ENCODE peak calls at places on chromosome 13, in six cellular contexts. One of them, this sample, is unnamed.
A peak's percentile ranks its signal among the peaks of the same experiment; 100 is the strongest.

GRCh38 chr13:65292488-65292901 is 1937.6 kb downstream of the PCDH9 start:
- DNase-seq in omental fat pad: no peak
- DNase-seq in lower lobe of right lung: no peak
- DNase-seq in Panc1: no peak
- DNase-seq in cardiac muscle cell: peak; percentile 79
- DNase-seq in AG09309: peak; percentile 16
- DNase-seq in this sample: peak; percentile 58

GRCh38 chr13:52696566-52696965 is 43.1 kb downstream of the CNMD start:
- DNase-seq in omental fat pad: no peak
- DNase-seq in lower lobe of right lung: no peak
- DNase-seq in Panc1: no peak
- DNase-seq in cardiac muscle cell: no peak
- DNase-seq in AG09309: no peak
- DNase-seq in this sample: no peak

GRCh38 chr13:32645854-32646253 is 59.6 kb downstream of the PDS5B start:
- DNase-seq in omental fat pad: no peak
- DNase-seq in lower lobe of right lung: no peak
- DNase-seq in Panc1: no peak
- DNase-seq in cardiac muscle cell: no peak
- DNase-seq in AG09309: no peak
- DNase-seq in this sample: no peak

GRCh38 chr13:50615234-50615633 is 228.3 kb downstream of the DLEU7 start:
- DNase-seq in omental fat pad: no peak
- DNase-seq in lower lobe of right lung: no peak
- DNase-seq in Panc1: no peak
- DNase-seq in cardiac muscle cell: no peak
- DNase-seq in AG09309: no peak
- DNase-seq in this sample: no peak

GRCh38 chr13:112249644-112250610 is 126.2 kb upstream of the SPACA7 start:
- DNase-seq in omental fat pad: no peak
- DNase-seq in lower lobe of right lung: no peak
- DNase-seq in Panc1: no peak
- DNase-seq in cardiac muscle cell: no peak
- DNase-seq in AG09309: no peak
- DNase-seq in this sample: no peak

GRCh38 chr13:87311165-87311564 is 360.0 kb upstream of the SLITRK5 start:
- DNase-seq in omental fat pad: no peak
- DNase-seq in lower lobe of right lung: no peak
- DNase-seq in Panc1: no peak
- DNase-seq in cardiac muscle cell: no peak
- DNase-seq in AG09309: no peak
- DNase-seq in this sample: no peak

GRCh38 chr13:112881656-112882554 is 87.1 kb upstream of the MCF2L start:
- DNase-seq in omental fat pad: no peak
- DNase-seq in lower lobe of right lung: peak; percentile 39
- DNase-seq in Panc1: no peak
- DNase-seq in cardiac muscle cell: no peak
- DNase-seq in AG09309: no peak
- DNase-seq in this sample: no peak

GRCh38 chr13:71867101-71867814 is at the start of gene DACH1:
- DNase-seq in omental fat pad: no peak
- DNase-seq in lower lobe of right lung: peak; percentile 49
- DNase-seq in Panc1: no peak
- DNase-seq in cardiac muscle cell: peak; percentile 64
- DNase-seq in AG09309: no peak
- DNase-seq in this sample: peak; percentile 12

GRCh38 chr13:78228211-78228610 is 309.6 kb upstream of the EDNRB start:
- DNase-seq in omental fat pad: no peak
- DNase-seq in lower lobe of right lung: no peak
- DNase-seq in Panc1: no peak
- DNase-seq in cardiac muscle cell: peak; percentile 30
- DNase-seq in AG09309: no peak
- DNase-seq in this sample: no peak
- TF ChIP-seq CTCF in omental fat pad: no peak
- TF ChIP-seq CTCF in lower lobe of right lung: no peak
- TF ChIP-seq CTCF in Panc1: no peak
- TF ChIP-seq CTCF in cardiac muscle cell: no peak
- TF ChIP-seq CTCF in AG09309: no peak
- TF ChIP-seq CTCF in this sample: no peak

DNA sequence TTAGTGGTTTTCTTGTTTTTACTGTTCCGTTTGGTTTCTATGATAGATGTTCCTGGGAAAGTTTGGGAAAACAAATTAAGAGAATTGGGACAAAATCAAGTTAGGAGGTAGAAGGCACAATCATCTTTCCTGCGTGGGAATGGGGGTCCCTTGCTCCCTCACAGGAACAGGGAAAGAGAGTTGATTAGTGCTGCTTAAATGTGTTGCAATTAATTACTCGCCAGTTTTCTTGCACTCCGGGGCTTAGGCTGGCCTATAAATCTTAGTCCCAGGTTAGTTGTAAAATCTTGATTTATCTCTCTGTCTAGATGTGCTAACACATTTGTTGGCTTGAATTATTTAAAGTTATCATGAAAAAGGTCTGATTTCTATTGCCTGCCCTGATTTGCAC is 10.0 kb downstream of the B3GLCT start:
- DNase-seq in omental fat pad: no peak
- DNase-seq in lower lobe of right lung: no peak
- DNase-seq in Panc1: no peak
- DNase-seq in cardiac muscle cell: no peak
- DNase-seq in AG09309: no peak
- DNase-seq in this sample: no peak
- TF ChIP-seq CTCF in omental fat pad: no peak
- TF ChIP-seq CTCF in lower lobe of right lung: no peak
- TF ChIP-seq CTCF in Panc1: no peak
- TF ChIP-seq CTCF in cardiac muscle cell: no peak
- TF ChIP-seq CTCF in AG09309: no peak
- TF ChIP-seq CTCF in this sample: no peak

GRCh38 chr13:20119960-20120359 is 40.9 kb downstream of the GJA3 start:
- DNase-seq in omental fat pad: no peak
- DNase-seq in lower lobe of right lung: no peak
- DNase-seq in Panc1: no peak
- DNase-seq in cardiac muscle cell: no peak
- DNase-seq in AG09309: no peak
- DNase-seq in this sample: no peak

GRCh38 chr13:20121154-20121515 is 39.7 kb downstream of the GJA3 start:
- DNase-seq in omental fat pad: no peak
- DNase-seq in lower lobe of right lung: no peak
- DNase-seq in Panc1: no peak
- DNase-seq in cardiac muscle cell: peak; percentile 41
- DNase-seq in AG09309: no peak
- DNase-seq in this sample: no peak

GRCh38 chr13:20114066-20114465 is 46.8 kb downstream of the GJA3 start:
- DNase-seq in omental fat pad: no peak
- DNase-seq in lower lobe of right lung: peak; percentile 55
- DNase-seq in Panc1: no peak
- DNase-seq in cardiac muscle cell: no peak
- DNase-seq in AG09309: no peak
- DNase-seq in this sample: no peak

GRCh38 chr13:20118268-20119140 is 42.3 kb downstream of the GJA3 start:
- DNase-seq in omental fat pad: no peak
- DNase-seq in lower lobe of right lung: peak; percentile 69
- DNase-seq in Panc1: no peak
- DNase-seq in cardiac muscle cell: peak; percentile 68
- DNase-seq in AG09309: no peak
- DNase-seq in this sample: peak; percentile 59

GRCh38 chr13:20116213-20116612 is 44.6 kb downstream of the GJA3 start:
- DNase-seq in omental fat pad: no peak
- DNase-seq in lower lobe of right lung: no peak
- DNase-seq in Panc1: no peak
- DNase-seq in cardiac muscle cell: no peak
- DNase-seq in AG09309: no peak
- DNase-seq in this sample: no peak
- TF ChIP-seq CTCF in omental fat pad: no peak
- TF ChIP-seq CTCF in lower lobe of right lung: no peak
- TF ChIP-seq CTCF in Panc1: no peak
- TF ChIP-seq CTCF in cardiac muscle cell: no peak
- TF ChIP-seq CTCF in AG09309: no peak
- TF ChIP-seq CTCF in this sample: no peak

DNA sequence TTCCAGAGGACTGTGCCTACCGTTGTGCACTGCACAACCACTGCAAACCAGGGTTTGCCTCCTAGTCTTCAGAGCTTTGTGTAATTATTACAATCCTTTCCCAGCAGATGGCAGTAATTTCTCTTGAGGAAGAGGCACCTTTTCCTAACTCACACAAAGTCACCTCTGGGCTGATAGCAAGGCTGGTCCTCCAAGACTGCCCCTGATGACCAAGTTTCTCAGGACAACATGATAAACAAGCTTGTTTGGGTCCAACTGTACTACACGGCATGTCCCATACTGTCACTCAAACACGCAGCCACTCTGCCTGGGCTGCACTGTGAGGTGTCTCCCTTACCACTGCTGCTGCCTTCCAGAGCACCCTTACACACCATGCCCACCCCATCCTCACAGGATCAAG is 39.3 kb downstream of the RFXAP start:
- DNase-seq in omental fat pad: no peak
- DNase-seq in lower lobe of right lung: no peak
- DNase-seq in Panc1: peak; percentile 12
- DNase-seq in cardiac muscle cell: peak; percentile 69
- DNase-seq in AG09309: peak; percentile 10
- DNase-seq in this sample: no peak
- TF ChIP-seq CTCF in omental fat pad: no peak
- TF ChIP-seq CTCF in lower lobe of right lung: peak; percentile 44
- TF ChIP-seq CTCF in Panc1: peak; percentile 68
- TF ChIP-seq CTCF in cardiac muscle cell: peak; percentile 54
- TF ChIP-seq CTCF in AG09309: peak; percentile 53
- TF ChIP-seq CTCF in this sample: peak; percentile 47

GRCh38 chr13:45623516-45624090 is 8.1 kb upstream of the ERICH6B start:
- DNase-seq in omental fat pad: no peak
- DNase-seq in lower lobe of right lung: no peak
- DNase-seq in Panc1: no peak
- DNase-seq in cardiac muscle cell: peak; percentile 29
- DNase-seq in AG09309: no peak
- DNase-seq in this sample: no peak
- TF ChIP-seq CTCF in omental fat pad: no peak
- TF ChIP-seq CTCF in lower lobe of right lung: peak; percentile 48
- TF ChIP-seq CTCF in Panc1: peak; percentile 59
- TF ChIP-seq CTCF in cardiac muscle cell: peak; percentile 48
- TF ChIP-seq CTCF in AG09309: peak; percentile 49
- TF ChIP-seq CTCF in this sample: peak; percentile 57

DNA sequence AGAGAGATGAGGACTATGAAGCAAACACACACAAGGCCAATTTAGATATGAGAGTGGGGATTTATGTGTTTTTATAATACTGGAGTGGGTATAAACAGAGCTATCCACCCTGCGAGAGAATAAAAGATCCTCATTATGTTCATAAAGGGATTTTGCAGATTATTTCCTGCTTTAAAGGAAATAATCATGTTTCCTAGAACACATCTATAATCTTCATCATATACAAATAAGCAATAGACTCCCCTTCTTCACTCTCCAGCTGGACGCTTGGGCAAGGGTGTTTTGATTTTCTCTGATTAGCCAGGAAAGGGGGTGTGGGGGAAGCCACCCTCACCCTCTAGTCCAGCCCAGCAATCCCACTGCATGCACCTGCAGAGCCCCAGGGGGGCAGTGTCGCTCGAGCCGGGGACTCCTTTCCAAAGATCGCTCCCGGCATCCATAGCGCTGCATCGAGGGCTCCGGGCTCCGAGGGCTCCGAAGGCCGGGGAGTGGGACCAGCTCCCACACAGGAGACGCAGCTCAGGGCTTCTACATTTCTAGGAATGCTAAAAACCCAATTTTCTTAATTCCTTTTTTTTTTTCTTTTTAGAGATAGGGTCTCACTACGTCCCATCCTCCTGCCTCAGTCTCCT is 38.6 kb downstream of the LATS2 start:
- DNase-seq in omental fat pad: no peak
- DNase-seq in lower lobe of right lung: no peak
- DNase-seq in Panc1: no peak
- DNase-seq in cardiac muscle cell: no peak
- DNase-seq in AG09309: no peak
- DNase-seq in this sample: no peak
- TF ChIP-seq CTCF in omental fat pad: no peak
- TF ChIP-seq CTCF in lower lobe of right lung: no peak
- TF ChIP-seq CTCF in Panc1: no peak
- TF ChIP-seq CTCF in cardiac muscle cell: no peak
- TF ChIP-seq CTCF in AG09309: no peak
- TF ChIP-seq CTCF in this sample: no peak

GRCh38 chr13:114041493-114041892 is 67.6 kb upstream of the C13orf46 start:
- DNase-seq in omental fat pad: no peak
- DNase-seq in lower lobe of right lung: no peak
- DNase-seq in Panc1: no peak
- DNase-seq in cardiac muscle cell: no peak
- DNase-seq in AG09309: no peak
- DNase-seq in this sample: no peak

GRCh38 chr13:114042066-114042815 is 68.4 kb upstream of the C13orf46 start:
- DNase-seq in omental fat pad: no peak
- DNase-seq in lower lobe of right lung: no peak
- DNase-seq in Panc1: no peak
- DNase-seq in cardiac muscle cell: no peak
- DNase-seq in AG09309: no peak
- DNase-seq in this sample: no peak

GRCh38 chr13:114045113-114045735 is 71.3 kb upstream of the C13orf46 start:
- DNase-seq in omental fat pad: no peak
- DNase-seq in lower lobe of right lung: no peak
- DNase-seq in Panc1: no peak
- DNase-seq in cardiac muscle cell: no peak
- DNase-seq in AG09309: no peak
- DNase-seq in this sample: no peak

GRCh38 chr13:114044486-114044885 is 70.6 kb upstream of the C13orf46 start:
- DNase-seq in omental fat pad: no peak
- DNase-seq in lower lobe of right lung: no peak
- DNase-seq in Panc1: no peak
- DNase-seq in cardiac muscle cell: peak; percentile 85
- DNase-seq in AG09309: no peak
- DNase-seq in this sample: no peak

DNA sequence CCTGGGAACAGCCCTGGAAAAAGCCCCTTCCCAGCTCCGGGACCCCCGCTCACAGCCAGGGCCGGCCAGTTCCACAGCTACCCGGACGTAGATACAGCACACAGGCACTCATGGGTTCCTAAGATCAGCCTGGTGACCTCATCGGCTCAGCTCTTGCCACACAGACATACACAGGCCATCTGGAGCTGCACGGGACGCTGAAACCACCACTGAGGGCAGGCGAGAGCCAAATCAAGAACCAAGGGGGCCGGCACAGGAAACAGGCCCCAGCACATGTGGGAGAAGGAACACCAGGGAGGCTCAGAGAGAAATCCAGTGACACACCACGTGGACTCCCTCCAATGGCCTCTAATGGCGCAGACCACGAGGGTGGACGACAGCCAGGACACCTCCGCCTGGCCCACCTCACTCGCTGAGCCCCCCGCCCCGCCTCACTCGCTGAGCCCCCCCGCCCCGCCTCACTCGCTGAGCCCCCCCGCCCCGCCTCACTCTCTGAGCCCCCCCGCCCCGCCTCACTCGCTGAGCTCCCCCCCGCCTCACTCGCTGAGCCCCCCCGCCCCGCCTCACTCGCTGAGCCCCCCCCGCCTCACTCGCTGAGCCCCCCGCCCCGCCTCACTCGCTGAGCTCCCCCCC is 69.7 kb upstream of the C13orf46 start:
- DNase-seq in omental fat pad: no peak
- DNase-seq in lower lobe of right lung: peak; percentile 74
- DNase-seq in Panc1: no peak
- DNase-seq in cardiac muscle cell: peak; percentile 96
- DNase-seq in AG09309: no peak
- DNase-seq in this sample: no peak
- TF ChIP-seq CTCF in omental fat pad: no peak
- TF ChIP-seq CTCF in lower lobe of right lung: no peak
- TF ChIP-seq CTCF in Panc1: no peak
- TF ChIP-seq CTCF in cardiac muscle cell: peak; percentile 57
- TF ChIP-seq CTCF in AG09309: peak; percentile 48
- TF ChIP-seq CTCF in this sample: no peak